ENCODE peak calls at places on chromosome X, in six cellular contexts. V is neural progenitor cell, E is HL-60, L is cardiac muscle cell, R is fibroblast of mammary gland, H is A673. B is an unnamed sample.

GRCh38 chrX:9149831-9150230 is 115.9 kb upstream of the FAM9B start:
- DNase-seq in H (peak), V (no peak), E (no peak), R (peak), L (no peak), B (no peak)

GRCh38 chrX:29082558-29082957 is 495.3 kb downstream of the IL1RAPL1 start:
- DNase-seq in V (no peak), L (no peak), E (no peak), R (no peak), H (no peak), B (no peak)

GRCh38 chrX:75273483-75273882 is 402 bp upstream of the UPRT start:
- DNase-seq in E (no peak), H (no peak), V (no peak), L (no peak), R (no peak), B (peak)

GRCh38 chrX:39576081-39576701 is 521.6 kb downstream of the BCOR start:
- DNase-seq in L (peak), V (peak), H (no peak), R (no peak), E (no peak), B (no peak)

GRCh38 chrX:118884552-118885138 is 61.0 kb downstream of the ZCCHC12 start:
- DNase-seq in R (no peak), E (no peak), H (no peak), L (no peak), V (no peak), B (no peak)

GRCh38 chrX:68838571-68838910 is 9.7 kb downstream of the EFNB1 start:
- DNase-seq in L (no peak), E (no peak), R (no peak), H (no peak), V (no peak), B (peak)

GRCh38 chrX:138748480-138748879 is 37.0 kb upstream of the FGF13 start:
- DNase-seq in V (peak), H (peak), R (peak), E (no peak), L (peak), B (no peak)

GRCh38 chrX:66110112-66110511 is 53.9 kb upstream of the HEPH start:
- DNase-seq in R (peak), V (peak), L (peak), H (peak), E (peak), B (peak)

GRCh38 chrX:63503541-63503940 is 152.4 kb upstream of the SPIN4 start:
- DNase-seq in E (no peak), H (peak), V (peak), L (peak), R (peak), B (no peak)

GRCh38 chrX:136768469-136769084 is 12.2 kb downstream of the ARHGEF6 start:
- DNase-seq in L (no peak), R (peak), H (peak), E (no peak), V (no peak), B (peak)

GRCh38 chrX:78384486-78384885 is 57.1 kb upstream of the CYSLTR1 start:
- DNase-seq in V (no peak), L (no peak), E (no peak), H (no peak), R (no peak), B (no peak)

GRCh38 chrX:11756354-11757318 is 1.4 kb upstream of the MSL3 start:
- DNase-seq in H (no peak), V (no peak), L (no peak), E (no peak), R (peak), B (no peak)

GRCh38 chrX:42505057-42505456 is 272.9 kb downstream of the PPP1R2C start:
- DNase-seq in V (no peak), L (no peak), R (no peak), H (no peak), E (no peak), B (no peak)

GRCh38 chrX:136608295-136608933 is 39.5 kb upstream of the CD40LG start:
- DNase-seq in R (peak), V (peak), E (peak), H (peak), L (peak), B (peak)

GRCh38 chrX:31091819-31092218 is 20.0 kb upstream of the FTHL17 start:
- DNase-seq in E (no peak), V (no peak), H (no peak), L (no peak), R (no peak), B (no peak)

GRCh38 chrX:55489315-55490009 is at the start of gene USP51:
- DNase-seq in R (peak), L (peak), H (no peak), V (peak), E (no peak), B (peak)

GRCh38 chrX:13506574-13506973 is 62.8 kb upstream of the EGFL6 start:
- DNase-seq in L (peak), R (peak), E (no peak), V (peak), H (peak), B (peak)

GRCh38 chrX:76279007-76279406 is 106.1 kb downstream of the PBDC1 start:
- DNase-seq in L (peak), V (peak), H (peak), R (peak), E (no peak), B (no peak)

GRCh38 chrX:91435465-91435864 is 826 bp downstream of the PABPC5 start:
- DNase-seq in H (no peak), L (no peak), R (peak), E (no peak), V (peak), B (no peak)

GRCh38 chrX:132463411-132463810 is 25.4 kb downstream of the MBNL3 start:
- DNase-seq in E (no peak), L (no peak), R (peak), V (peak), H (peak), B (no peak)

GRCh38 chrX:131746491-131746968 is 202.7 kb downstream of the OR13H1 start:
- DNase-seq in L (no peak), E (no peak), V (no peak), R (peak), H (peak), B (no peak)

GRCh38 chrX:40152173-40152705 is 54.5 kb upstream of the BCOR start:
- DNase-seq in R (no peak), L (no peak), V (peak), E (no peak), H (peak), B (peak)

GRCh38 chrX:31293409-31293808 is 221.6 kb upstream of the FTHL17 start:
- DNase-seq in E (no peak), L (no peak), R (no peak), H (no peak), V (no peak), B (no peak)

GRCh38 chrX:69088171-69088938 is 76.9 kb downstream of the PJA1 start:
- DNase-seq in L (no peak), E (no peak), V (peak), H (no peak), R (peak), B (no peak)

GRCh38 chrX:39497717-39498265 is 600.0 kb downstream of the BCOR start:
- DNase-seq in H (no peak), R (no peak), E (peak), L (no peak), V (no peak), B (no peak)

GRCh38 chrX:105829006-105829405 is 6.7 kb downstream of the NRK start:
- DNase-seq in E (no peak), R (no peak), H (no peak), V (no peak), L (no peak), B (no peak)

GRCh38 chrX:24347871-24348270 is 12.6 kb upstream of the SUPT20HL1 start:
- DNase-seq in E (no peak), H (no peak), R (no peak), L (peak), V (peak), B (no peak)

GRCh38 chrX:27565992-27566391 is 24.2 kb upstream of the DCAF8L2 start:
- DNase-seq in H (no peak), E (no peak), V (peak), L (peak), R (no peak), B (no peak)

GRCh38 chrX:96685205-96686099 is 810 bp downstream of the DIAPH2 start:
- DNase-seq in L (peak), E (no peak), H (peak), R (peak), V (peak), B (peak)

GRCh38 chrX:16436348-16437188 is 213.4 kb upstream of the S100G start:
- DNase-seq in V (peak), L (peak), E (peak), R (peak), H (peak), B (peak)

GRCh38 chrX:123425904-123426303 is 241.8 kb downstream of the GRIA3 start:
- DNase-seq in V (no peak), E (no peak), L (no peak), H (peak), R (peak), B (no peak)

GRCh38 chrX:15956684-15957083 is 102.1 kb upstream of the AP1S2 start:
- DNase-seq in R (peak), E (no peak), L (no peak), V (peak), H (peak), B (no peak)

DNA sequence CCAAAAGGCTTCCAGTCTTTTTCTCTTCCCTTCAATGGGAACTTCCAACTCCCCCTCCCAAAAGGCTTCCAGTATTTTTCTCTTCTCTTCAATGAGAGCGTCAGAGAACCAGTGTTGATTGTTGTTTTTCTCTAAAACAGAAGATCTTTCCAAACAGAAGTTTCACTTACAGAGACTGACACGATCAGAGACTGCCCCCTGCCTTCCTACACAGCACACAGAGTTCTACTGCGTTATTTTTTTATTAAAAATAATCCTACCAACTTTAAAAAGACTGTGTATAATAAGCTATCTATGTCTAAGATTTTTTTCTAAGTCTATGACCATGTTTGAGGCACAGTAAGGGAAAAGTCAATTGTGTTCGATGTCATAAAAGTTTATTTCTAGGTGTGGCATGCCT is 3.5 kb upstream of the HTR2C start:
- DNase-seq in R (no peak), H (no peak), V (peak), L (peak), E (no peak), B (no peak)
- TF ChIP-seq CTCF in R (no peak), H (peak), V (peak), L (no peak), E (no peak), B (no peak)

GRCh38 chrX:112841114-112841819 is 636 bp upstream of the AMOT start:
- DNase-seq in V (peak), E (peak), H (peak), R (peak), L (peak), B (peak)
- H3K4me3 ChIP-seq in V (peak), E (peak), H (peak), R (peak), L (peak), B (peak)

GRCh38 chrX:43949669-43950068 is 23.5 kb downstream of the NDP start:
- DNase-seq in V (peak), R (no peak), E (no peak), L (peak), H (peak), B (peak)
- TF ChIP-seq CTCF in V (peak), R (peak), E (no peak), L (peak), H (peak), B (no peak)

DNA sequence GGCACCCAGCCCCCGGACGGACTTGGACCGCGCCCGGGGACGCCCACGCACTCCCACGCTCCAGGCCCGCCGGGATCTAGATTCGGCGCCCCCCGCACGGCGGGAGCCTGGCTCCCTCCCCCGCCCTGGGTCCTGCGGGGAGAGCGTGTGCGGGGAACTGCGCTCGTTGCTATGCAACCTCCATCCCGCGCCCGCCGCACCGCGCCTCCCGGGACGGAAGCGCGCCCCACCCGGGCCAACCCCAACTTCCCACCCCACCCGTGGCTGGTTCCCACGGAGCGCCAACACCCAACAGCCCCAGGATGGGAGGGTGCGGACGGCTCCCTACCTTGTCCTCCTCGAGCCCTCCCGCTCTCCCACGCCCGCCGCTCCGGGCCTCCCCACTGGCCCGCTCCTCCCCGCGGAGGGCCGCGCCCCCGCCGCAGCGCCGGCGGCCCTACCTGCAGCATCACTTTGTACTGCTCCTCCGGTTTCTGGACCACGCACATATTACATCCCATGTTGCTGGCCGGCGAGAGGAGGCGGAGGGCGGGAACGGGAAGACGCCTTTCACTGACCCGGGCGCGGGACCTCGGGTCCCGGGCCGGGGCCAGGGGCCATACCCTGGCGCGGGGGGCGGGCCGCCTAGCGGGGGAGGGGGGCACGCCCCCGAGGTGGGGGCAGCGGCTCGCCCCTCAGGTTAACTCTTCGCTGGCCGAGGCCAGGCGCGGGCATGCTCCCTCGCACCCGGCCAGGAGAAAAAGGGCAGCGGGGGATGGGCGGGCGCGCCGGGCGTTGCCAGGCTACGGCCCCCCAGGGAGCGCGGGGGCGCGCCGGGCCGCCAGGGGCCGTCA is at the start of gene PDZD4:
- DNase-seq in R (no peak), L (peak), H (no peak), V (peak), E (no peak), B (no peak)
- H3K4me3 ChIP-seq in R (no peak), L (peak), H (peak), V (peak), E (peak), B (no peak)

GRCh38 chrX:46543441-46543840 is 1.8 kb downstream of the ZNF674 start:
- DNase-seq in L (no peak), H (no peak), V (no peak), E (no peak), R (no peak), B (no peak)

GRCh38 chrX:46549914-46550313 is 4.7 kb upstream of the ZNF674 start:
- DNase-seq in E (no peak), H (no peak), V (no peak), L (no peak), R (no peak), B (no peak)

GRCh38 chrX:46547857-46548256 is 2.6 kb upstream of the ZNF674 start:
- DNase-seq in V (no peak), R (peak), H (no peak), E (no peak), L (no peak), B (no peak)

GRCh38 chrX:46545111-46546005 is at the start of gene ZNF674:
- DNase-seq in L (peak), E (peak), R (peak), V (peak), H (peak), B (peak)
- TF ChIP-seq CTCF in L (peak), E (no peak), R (no peak), V (peak), H (peak), B (no peak)